ENCODE peak calls at places on chromosome 1, in four cellular contexts. N is HepG2, C is K562, O is HCT116. F is an unnamed sample.

GRCh38 chr1:80214888-80215540 is 1208.5 kb upstream of the ADGRL4 start:
- DNase-seq in C (no peak), O (no peak), N (no peak), F (no peak)

GRCh38 chr1:218743861-218744505 is 398.8 kb downstream of the TGFB2 start:
- DNase-seq in O (no peak), N (no peak), C (no peak), F (no peak)

GRCh38 chr1:3590951-3591865 is 20.1 kb downstream of the MEGF6 start:
- DNase-seq in N (no peak), O (no peak), C (no peak), F (no peak)

GRCh38 chr1:77024500-77024899 is 157.2 kb downstream of the ST6GALNAC5 start:
- DNase-seq in C (no peak), O (no peak), N (peak), F (no peak)

GRCh38 chr1:7313081-7313546 is 458.0 kb upstream of the VAMP3 start:
- DNase-seq in C (no peak), O (no peak), N (no peak), F (no peak)

GRCh38 chr1:158200509-158200908 is 19.8 kb downstream of the CD1D start:
- DNase-seq in C (no peak), N (no peak), O (no peak), F (no peak)

GRCh38 chr1:5508669-5509330 is 483.4 kb downstream of the NPHP4 start:
- DNase-seq in N (no peak), C (no peak), O (no peak), F (no peak)

GRCh38 chr1:162854245-162854860 is 6.6 kb downstream of the CCDC190 start:
- DNase-seq in O (peak), N (peak), C (peak), F (no peak)

GRCh38 chr1:209895709-209896108 is 42.3 kb upstream of the SYT14 start:
- DNase-seq in O (no peak), C (no peak), N (no peak), F (no peak)

GRCh38 chr1:2258996-2259395 is 30.9 kb downstream of the SKI start:
- DNase-seq in O (no peak), C (no peak), N (no peak), F (no peak)

DNA sequence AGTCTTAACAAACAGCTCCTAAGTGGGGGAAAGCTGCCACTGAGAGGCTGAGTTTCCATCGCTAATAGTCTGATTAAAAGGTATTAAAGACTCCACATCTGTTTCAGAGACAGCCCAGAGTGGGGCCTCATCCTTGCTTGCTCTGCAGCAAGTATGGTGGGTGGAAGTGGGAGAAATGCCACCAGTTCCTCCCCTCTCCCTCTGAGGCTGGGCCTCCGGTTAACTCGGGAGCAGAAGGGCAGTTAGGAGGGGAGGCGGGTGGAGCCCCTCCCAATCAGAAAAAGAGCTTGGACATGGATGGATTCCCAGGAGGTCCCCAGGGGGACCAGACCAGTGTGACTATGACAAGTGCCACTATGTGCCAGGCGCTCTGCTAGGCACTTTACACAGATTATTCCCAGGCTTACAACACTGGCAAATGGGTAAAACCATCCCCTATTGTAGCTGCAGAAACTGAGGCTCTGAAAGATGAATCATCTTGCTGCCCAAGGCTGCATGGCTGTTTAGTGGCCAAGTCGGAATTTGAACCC is 11.4 kb upstream of the ASCL5 start:
- DNase-seq in O (no peak), C (no peak), N (no peak), F (no peak)
- TF ChIP-seq TCF7L2 in O (no peak), C (no peak), N (no peak), F (no peak)

GRCh38 chr1:207806531-207807394 is 54.9 kb downstream of the CD46 start:
- DNase-seq in C (no peak), N (no peak), O (no peak), F (no peak)

GRCh38 chr1:207808911-207809555 is 57.2 kb downstream of the CD46 start:
- DNase-seq in O (no peak), C (no peak), N (no peak), F (no peak)

GRCh38 chr1:207805841-207806421 is 54.1 kb downstream of the CD46 start:
- DNase-seq in O (no peak), N (no peak), C (peak), F (no peak)

GRCh38 chr1:207808322-207808705 is 56.5 kb downstream of the CD46 start:
- DNase-seq in O (no peak), N (no peak), C (no peak), F (no peak)

DNA sequence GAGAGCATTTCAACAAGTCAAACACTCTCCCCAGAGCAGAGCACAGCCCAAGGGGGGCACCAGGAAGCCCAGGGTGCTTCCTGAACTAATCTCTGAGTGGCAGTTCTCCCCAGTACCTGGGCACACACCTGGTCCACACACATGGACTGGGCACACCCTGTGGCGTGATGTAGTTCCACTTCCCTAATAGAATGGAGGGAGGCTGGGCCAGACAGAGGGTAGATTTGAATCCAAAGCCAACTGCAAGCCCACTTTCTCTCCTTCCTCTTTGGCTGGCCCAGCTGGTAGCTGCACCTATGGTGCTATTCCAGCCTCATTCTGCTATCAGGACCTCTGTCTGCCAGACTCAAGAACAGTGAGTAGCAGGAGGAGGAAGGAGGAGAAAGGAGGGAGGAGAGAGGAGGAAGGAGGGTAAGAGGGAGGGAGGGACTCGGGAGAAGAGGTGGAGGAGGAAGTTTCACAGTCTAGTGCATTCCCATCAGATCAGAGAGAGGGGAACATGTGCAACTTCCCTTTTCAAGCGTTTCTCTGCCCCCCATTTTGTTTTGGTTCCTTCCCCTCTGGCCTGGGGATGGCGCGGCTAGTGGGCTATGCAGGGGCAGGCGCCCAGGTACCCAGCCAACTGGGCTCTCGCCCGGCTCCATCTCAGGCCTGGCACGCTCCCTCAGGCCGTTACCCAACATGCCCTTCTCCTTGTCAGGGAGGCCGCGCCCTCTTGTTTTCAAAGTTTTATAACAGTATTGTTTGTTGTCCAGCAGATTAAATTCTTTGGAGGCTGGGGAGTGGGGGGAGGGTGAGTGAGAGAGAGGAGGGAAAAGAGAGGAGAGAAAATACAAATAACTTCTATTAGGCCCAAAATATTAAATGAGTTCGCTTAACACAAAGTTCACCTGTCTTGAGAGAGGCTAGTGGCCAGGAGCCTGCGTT is 55.8 kb downstream of the CD46 start:
- DNase-seq in C (no peak), N (no peak), O (no peak), F (no peak)
- TF ChIP-seq POLR2AphosphoS5 in C (no peak), N (no peak), O (no peak), F (no peak)

GRCh38 chr1:182238421-182238820 is 153.2 kb downstream of the GLUL start:
- DNase-seq in N (no peak), O (no peak), C (no peak), F (no peak)

GRCh38 chr1:182242641-182243040 is 148.9 kb downstream of the GLUL start:
- DNase-seq in O (no peak), N (no peak), C (no peak), F (no peak)

GRCh38 chr1:182236651-182237077 is 154.9 kb downstream of the GLUL start:
- DNase-seq in N (no peak), O (no peak), C (no peak), F (no peak)

GRCh38 chr1:182237329-182237728 is 154.3 kb downstream of the GLUL start:
- DNase-seq in O (no peak), N (no peak), C (no peak), F (no peak)

GRCh38 chr1:182240085-182240484 is 151.5 kb downstream of the GLUL start:
- DNase-seq in N (no peak), O (no peak), C (no peak), F (no peak)
- TF ChIP-seq CTCF in N (no peak), O (no peak), C (no peak), F (no peak)

GRCh38 chr1:177944673-177945014 is 25.2 kb downstream of the SEC16B start:
- DNase-seq in O (no peak), N (no peak), C (no peak), F (no peak)

GRCh38 chr1:177947623-177948022 is 22.2 kb downstream of the SEC16B start:
- DNase-seq in N (no peak), C (no peak), O (no peak), F (no peak)

GRCh38 chr1:177945943-177946650 is 23.8 kb downstream of the SEC16B start:
- DNase-seq in C (peak), N (peak), O (peak), F (no peak)

GRCh38 chr1:177940682-177941081 is 29.2 kb downstream of the SEC16B start:
- DNase-seq in N (no peak), C (no peak), O (no peak), F (no peak)

GRCh38 chr1:177943999-177944672 is 25.7 kb downstream of the SEC16B start:
- DNase-seq in N (no peak), O (no peak), C (no peak), F (no peak)
- TF ChIP-seq TCF7L2 in N (no peak), O (no peak), C (no peak), F (no peak)